ENCODE peak calls at places on chromosomes 11 and 22, in seven cellular contexts. S is SK-N-SH, R is endothelial cell of umbilical vein, V is GM23338, Q is tibial artery, H is astrocyte of the cerebellum, X is NT2/D1. Z is an unnamed sample.

GRCh38 chr11:77205467-77206263 is 77.6 kb downstream of the MYO7A start:
- DNase-seq in S (peak; percentile 23), R (no peak), V (peak; percentile 25), Q (no peak), H (no peak), X (no peak), Z (peak; percentile 38)

GRCh38 chr11:79412761-79413160 is 28.1 kb downstream of the TENM4 start:
- DNase-seq in S (no peak), R (no peak), V (no peak), Q (no peak), H (no peak), X (no peak), Z (no peak)

GRCh38 chr11:130037058-130037457 is 32.6 kb upstream of the APLP2 start:
- DNase-seq in S (no peak), R (peak; percentile 65), V (no peak), Q (no peak), H (peak; percentile 48), X (no peak), Z (peak; percentile 77)

GRCh38 chr22:19955241-19956128 is 13.9 kb upstream of the TXNRD2 start:
- DNase-seq in S (peak; percentile 15), R (no peak), V (no peak), Q (no peak), H (no peak), X (no peak), Z (no peak)

GRCh38 chr11:12556155-12556554 is 118.1 kb upstream of the TEAD1 start:
- DNase-seq in S (no peak), R (no peak), V (no peak), Q (peak; percentile 70), H (no peak), X (no peak), Z (no peak)

GRCh38 chr22:32949719-32950118 is 108.5 kb downstream of the SYN3 start:
- DNase-seq in S (peak; percentile 11), R (no peak), V (no peak), Q (no peak), H (no peak), X (no peak), Z (no peak)

GRCh38 chr22:32411829-32412592 is at the start of gene RTCB:
- DNase-seq in S (peak; percentile 83), R (peak; percentile 94), V (peak; percentile 95), Q (peak; percentile 91), H (peak; percentile 87), X (peak; percentile 78), Z (peak; percentile 96)

GRCh38 chr22:25364281-25364680 is 144.8 kb downstream of the CRYBB2 start:
- DNase-seq in S (no peak), R (no peak), V (no peak), Q (peak; percentile 15), H (no peak), X (no peak), Z (no peak)

GRCh38 chr11:35009191-35009940 is 92.9 kb downstream of the PDHX start:
- DNase-seq in S (no peak), R (no peak), V (no peak), Q (no peak), H (peak; percentile 91), X (no peak), Z (no peak)

GRCh38 chr22:49534386-49534785 is 293.3 kb downstream of the BRD1 start:
- DNase-seq in S (no peak), R (no peak), V (no peak), Q (peak; percentile 3), H (no peak), X (no peak), Z (no peak)

GRCh38 chr11:83520849-83521248 is 234.7 kb upstream of the CCDC90B start:
- DNase-seq in S (no peak), R (no peak), V (no peak), Q (no peak), H (no peak), X (no peak), Z (no peak)

GRCh38 chr11:83682645-83682973 is 396.4 kb upstream of the CCDC90B start:
- DNase-seq in S (no peak), R (no peak), V (no peak), Q (no peak), H (no peak), X (no peak), Z (no peak)

GRCh38 chr11:819943-820649 is 1.4 kb downstream of the PNPLA2 start:
- DNase-seq in S (peak; percentile 84), R (peak; percentile 69), V (peak; percentile 92), Q (peak; percentile 93), H (no peak), X (no peak), Z (peak; percentile 96)

GRCh38 chr11:110338684-110339083 is 42.3 kb upstream of the RDX start:
- DNase-seq in S (no peak), R (no peak), V (no peak), Q (no peak), H (no peak), X (no peak), Z (no peak)

GRCh38 chr22:50074551-50075042 is 10.6 kb downstream of the MLC1 start:
- DNase-seq in S (peak; percentile 47), R (no peak), V (peak; percentile 55), Q (no peak), H (no peak), X (no peak), Z (no peak)

GRCh38 chr11:21811572-21811971 is 381.3 kb upstream of the ANO5 start:
- DNase-seq in S (no peak), R (no peak), V (peak; percentile 67), Q (no peak), H (no peak), X (no peak), Z (no peak)

GRCh38 chr11:31582697-31583096 is 73.1 kb downstream of the ELP4 start:
- DNase-seq in S (no peak), R (no peak), V (peak; percentile 27), Q (no peak), H (no peak), X (no peak), Z (no peak)

GRCh38 chr11:47270331-47271271 is 668 bp downstream of the MADD start:
- DNase-seq in S (peak; percentile 63), R (peak; percentile 26), V (peak; percentile 59), Q (no peak), H (no peak), X (no peak), Z (peak; percentile 29)

GRCh38 chr11:30983143-30983542 is 386.4 kb downstream of the DCDC1 start:
- DNase-seq in S (no peak), R (no peak), V (no peak), Q (no peak), H (no peak), X (no peak), Z (no peak)

GRCh38 chr11:99766816-99767215 is 746.1 kb downstream of the CNTN5 start:
- DNase-seq in S (no peak), R (no peak), V (no peak), Q (no peak), H (no peak), X (no peak), Z (no peak)

GRCh38 chr11:83195176-83195531 is 1.6 kb downstream of the ANKRD42 start:
- DNase-seq in S (peak; percentile 26), R (no peak), V (no peak), Q (no peak), H (no peak), X (no peak), Z (no peak)

GRCh38 chr11:134261626-134262488 is 8.5 kb downstream of the ACAD8 start:
- DNase-seq in S (peak; percentile 66), R (peak; percentile 19), V (peak; percentile 84), Q (no peak), H (peak; percentile 38), X (no peak), Z (no peak)

GRCh38 chr22:49324527-49325491 is 502.9 kb downstream of the BRD1 start:
- DNase-seq in S (peak; percentile 5), R (no peak), V (no peak), Q (no peak), H (no peak), X (no peak), Z (peak; percentile 47)

GRCh38 chr11:122234257-122234656 is 118.2 kb upstream of the BLID start:
- DNase-seq in S (no peak), R (no peak), V (no peak), Q (no peak), H (no peak), X (no peak), Z (no peak)

GRCh38 chr22:23692598-23693291 is 1.9 kb downstream of the RGL4 start:
- DNase-seq in S (no peak), R (no peak), V (peak; percentile 37), Q (no peak), H (no peak), X (no peak), Z (peak; percentile 23)

GRCh38 chr11:134030853-134031252 is 38.0 kb upstream of the JAM3 start:
- DNase-seq in S (peak; percentile 56), R (no peak), V (peak; percentile 69), Q (no peak), H (no peak), X (no peak), Z (no peak)

GRCh38 chr11:56905442-56905841 is 83.3 kb upstream of the OR5AK2 start:
- DNase-seq in S (no peak), R (no peak), V (no peak), Q (no peak), H (no peak), X (no peak), Z (no peak)

GRCh38 chr22:30717952-30718351 is 23.3 kb downstream of the OSBP2 start:
- DNase-seq in S (no peak), R (no peak), V (no peak), Q (no peak), H (no peak), X (no peak), Z (no peak)

GRCh38 chr22:30714062-30714461 is 19.4 kb downstream of the OSBP2 start:
- DNase-seq in S (no peak), R (no peak), V (no peak), Q (no peak), H (no peak), X (no peak), Z (no peak)

GRCh38 chr22:30717331-30717921 is 22.8 kb downstream of the OSBP2 start:
- DNase-seq in S (no peak), R (peak; percentile 89), V (no peak), Q (no peak), H (no peak), X (no peak), Z (no peak)

GRCh38 chr22:30712094-30712493 is 17.4 kb downstream of the OSBP2 start:
- DNase-seq in S (no peak), R (no peak), V (no peak), Q (no peak), H (no peak), X (no peak), Z (no peak)
- H3K4me3 ChIP-seq in S (no peak overlapping the region), R (no peak overlapping the region), V (no peak overlapping the region), Q (no peak overlapping the region), H (no peak overlapping the region), X (no peak overlapping the region), Z (no peak overlapping the region)

GRCh38 chr11:107592256-107592655 is 1.3 kb downstream of the ELMOD1 start:
- DNase-seq in S (no peak), R (peak; percentile 39), V (no peak), Q (no peak), H (no peak), X (no peak), Z (no peak)
- H3K4me3 ChIP-seq in S (no peak overlapping the region), R (peak overlapping the region; percentile 50), V (peak overlapping the region; percentile 84), Q (no peak overlapping the region), H (peak overlapping the region; percentile 67), X (peak overlapping the region; percentile 75), Z (no peak overlapping the region)

GRCh38 chr11:112968988-112969714 is 7.9 kb downstream of the NCAM1 start:
- DNase-seq in S (peak; percentile 25), R (no peak), V (no peak), Q (no peak), H (peak; percentile 45), X (no peak), Z (no peak)
- H3K4me3 ChIP-seq in S (no peak overlapping the region), R (no peak overlapping the region), V (no peak overlapping the region), Q (no peak overlapping the region), H (no peak overlapping the region), X (no peak overlapping the region), Z (no peak overlapping the region)

GRCh38 chr22:40679249-40679963 is at the start of gene MCHR1:
- DNase-seq in S (peak; percentile 56), R (no peak), V (no peak), Q (no peak), H (no peak), X (no peak), Z (no peak)
- H3K4me3 ChIP-seq in S (peak within 1 kb of the TSS; percentile 17), R (no peak within 1 kb of the TSS), V (no peak within 1 kb of the TSS), Q (peak within 1 kb of the TSS; percentile 25), H (peak within 1 kb of the TSS; percentile 19), X (peak within 1 kb of the TSS; percentile 67), Z (no peak within 1 kb of the TSS)

Z was measured in Peyer's patch.